ENCODE peak calls at places on chromosomes 11 and 22, in four cellular contexts. One of them, this sample, is unnamed.

GRCh38 chr11:119460130-119460529 is 37.2 kb upstream of the THY1 start:
- DNase-seq in HepG2: no peak
- DNase-seq in K562: no peak
- DNase-seq in WTC11: no peak
- DNase-seq in this sample: no peak

GRCh38 chr11:132595711-132596111 is 936.6 kb downstream of the OPCML start:
- DNase-seq in K562: no peak
- DNase-seq in HepG2: no peak
- DNase-seq in WTC11: no peak
- DNase-seq in this sample: no peak

GRCh38 chr11:65781152-65781961 is 581 bp upstream of the AP5B1 start:
- DNase-seq in WTC11: peak; percentile 73
- DNase-seq in HepG2: peak; percentile 35
- DNase-seq in K562: peak; percentile 78
- DNase-seq in this sample: peak; percentile 81

GRCh38 chr11:73623651-73624050 is 22.7 kb upstream of the PLEKHB1 start:
- DNase-seq in WTC11: no peak
- DNase-seq in K562: no peak
- DNase-seq in HepG2: no peak
- DNase-seq in this sample: no peak

GRCh38 chr22:20435436-20436308 is 2.0 kb downstream of the SCARF2 start:
- DNase-seq in K562: no peak
- DNase-seq in WTC11: no peak
- DNase-seq in HepG2: no peak
- DNase-seq in this sample: no peak

GRCh38 chr11:13382751-13383150 is 80.3 kb downstream of the BTBD10 start:
- DNase-seq in HepG2: no peak
- DNase-seq in K562: no peak
- DNase-seq in WTC11: no peak
- DNase-seq in this sample: no peak

GRCh38 chr11:1234054-1234720 is 11.3 kb downstream of the MUC5B start:
- DNase-seq in WTC11: no peak
- DNase-seq in HepG2: no peak
- DNase-seq in K562: no peak
- DNase-seq in this sample: no peak

GRCh38 chr11:75555079-75555811 is 6.8 kb upstream of the SERPINH1 start:
- DNase-seq in WTC11: no peak
- DNase-seq in K562: no peak
- DNase-seq in HepG2: no peak
- DNase-seq in this sample: no peak

GRCh38 chr11:133202816-133203215 is 329.5 kb downstream of the OPCML start:
- DNase-seq in WTC11: no peak
- DNase-seq in K562: no peak
- DNase-seq in HepG2: no peak
- DNase-seq in this sample: no peak

GRCh38 chr22:42725606-42726355 is 5.1 kb upstream of the A4GALT start:
- DNase-seq in K562: no peak
- DNase-seq in WTC11: no peak
- DNase-seq in HepG2: no peak
- DNase-seq in this sample: no peak

GRCh38 chr22:39773976-39774539 is 119.5 kb downstream of the ENTHD1 start:
- DNase-seq in HepG2: no peak
- DNase-seq in K562: no peak
- DNase-seq in WTC11: no peak
- DNase-seq in this sample: no peak

GRCh38 chr11:46918087-46918751 is at the start of gene LRP4:
- DNase-seq in WTC11: peak; percentile 68
- DNase-seq in K562: peak; percentile 93
- DNase-seq in HepG2: no peak
- DNase-seq in this sample: peak; percentile 60

GRCh38 chr11:2687782-2688191 is 12.0 kb downstream of the KCNQ1OT1 start:
- DNase-seq in WTC11: peak; percentile 31
- DNase-seq in K562: no peak
- DNase-seq in HepG2: no peak
- DNase-seq in this sample: no peak

GRCh38 chr11:9574806-9575530 is 1.5 kb downstream of the WEE1 start:
- DNase-seq in WTC11: peak; percentile 36
- DNase-seq in K562: peak; percentile 51
- DNase-seq in HepG2: peak; percentile 82
- DNase-seq in this sample: peak; percentile 67

GRCh38 chr22:49767355-49768062 is 60.2 kb downstream of the BRD1 start:
- DNase-seq in WTC11: peak; percentile 66
- DNase-seq in K562: peak; percentile 44
- DNase-seq in HepG2: peak; percentile 58
- DNase-seq in this sample: peak; percentile 62

GRCh38 chr11:100512475-100512874 is 174.6 kb upstream of the ARHGAP42 start:
- DNase-seq in HepG2: no peak
- DNase-seq in WTC11: no peak
- DNase-seq in K562: no peak
- DNase-seq in this sample: no peak

GRCh38 chr22:35648066-35649025 is at the start of gene APOL6:
- DNase-seq in HepG2: peak; percentile 76
- DNase-seq in K562: no peak
- DNase-seq in WTC11: no peak
- DNase-seq in this sample: no peak

GRCh38 chr11:63144121-63144520 is at the start of gene SLC22A24:
- DNase-seq in K562: no peak
- DNase-seq in HepG2: no peak
- DNase-seq in WTC11: no peak
- DNase-seq in this sample: no peak

GRCh38 chr11:43575931-43576833 is 104.4 kb upstream of the HSD17B12 start:
- DNase-seq in K562: no peak
- DNase-seq in WTC11: no peak
- DNase-seq in HepG2: no peak
- DNase-seq in this sample: no peak

GRCh38 chr11:67118059-67118766 is 850 bp upstream of the KDM2A start:
- DNase-seq in K562: peak; percentile 20
- DNase-seq in HepG2: no peak
- DNase-seq in WTC11: peak; percentile 64
- DNase-seq in this sample: peak; percentile 32

GRCh38 chr11:22703561-22703960 is 37.1 kb downstream of the GAS2 start:
- DNase-seq in HepG2: peak; percentile 83
- DNase-seq in WTC11: no peak
- DNase-seq in K562: no peak
- DNase-seq in this sample: no peak

GRCh38 chr11:34653851-34654490 is 33.1 kb downstream of the EHF start:
- DNase-seq in HepG2: peak; percentile 92
- DNase-seq in WTC11: no peak
- DNase-seq in K562: no peak
- DNase-seq in this sample: no peak

GRCh38 chr11:8283510-8284272 is 20.0 kb upstream of the LMO1 start:
- DNase-seq in HepG2: no peak
- DNase-seq in WTC11: peak; percentile 54
- DNase-seq in K562: peak; percentile 26
- DNase-seq in this sample: peak; percentile 36

GRCh38 chr11:95074806-95075563 is 8.3 kb downstream of the SRSF8 start:
- DNase-seq in K562: no peak
- DNase-seq in HepG2: no peak
- DNase-seq in WTC11: no peak
- DNase-seq in this sample: no peak

GRCh38 chr11:32891657-32892354 is 805 bp upstream of the QSER1 start:
- DNase-seq in HepG2: no peak
- DNase-seq in WTC11: no peak
- DNase-seq in K562: no peak
- DNase-seq in this sample: no peak

GRCh38 chr11:44605965-44606364 is 40.5 kb downstream of the CD82 start:
- DNase-seq in WTC11: no peak
- DNase-seq in K562: no peak
- DNase-seq in HepG2: no peak
- DNase-seq in this sample: no peak

GRCh38 chr11:44605068-44605708 is 39.7 kb downstream of the CD82 start:
- DNase-seq in HepG2: no peak
- DNase-seq in WTC11: no peak
- DNase-seq in K562: no peak
- DNase-seq in this sample: no peak

GRCh38 chr11:44602810-44603410 is 37.4 kb downstream of the CD82 start:
- DNase-seq in WTC11: no peak
- DNase-seq in HepG2: no peak
- DNase-seq in K562: no peak
- DNase-seq in this sample: no peak

GRCh38 chr11:44606472-44606871 is 41.0 kb downstream of the CD82 start:
- DNase-seq in K562: no peak
- DNase-seq in WTC11: no peak
- DNase-seq in HepG2: no peak
- DNase-seq in this sample: no peak

DNA sequence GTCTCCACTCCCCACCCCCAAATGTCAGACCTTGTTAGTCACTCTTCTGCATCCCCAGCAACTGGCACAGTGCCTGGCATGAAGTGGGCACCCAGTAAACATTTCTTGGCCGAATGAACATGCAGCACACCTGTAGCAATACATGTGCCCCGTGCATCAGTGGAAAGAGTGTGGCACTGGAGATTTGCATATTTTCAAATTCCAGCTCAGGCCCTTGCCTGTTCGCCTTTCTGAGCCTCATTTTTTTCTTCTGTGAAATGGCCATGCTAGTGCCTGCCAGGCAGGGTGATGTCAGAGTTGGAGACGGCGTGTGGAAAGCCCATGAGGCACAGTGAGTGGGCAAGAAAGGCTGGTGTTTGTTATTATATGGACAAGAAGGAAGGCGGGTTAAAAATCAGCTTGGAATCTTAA is 38.7 kb downstream of the CD82 start:
- DNase-seq in WTC11: no peak
- DNase-seq in HepG2: no peak
- DNase-seq in K562: no peak
- DNase-seq in this sample: no peak
- TF ChIP-seq ELF4 in WTC11: no peak
- TF ChIP-seq ELF4 in HepG2: no peak
- TF ChIP-seq ELF4 in K562: no peak
- TF ChIP-seq ELF4 in this sample: no peak

DNA sequence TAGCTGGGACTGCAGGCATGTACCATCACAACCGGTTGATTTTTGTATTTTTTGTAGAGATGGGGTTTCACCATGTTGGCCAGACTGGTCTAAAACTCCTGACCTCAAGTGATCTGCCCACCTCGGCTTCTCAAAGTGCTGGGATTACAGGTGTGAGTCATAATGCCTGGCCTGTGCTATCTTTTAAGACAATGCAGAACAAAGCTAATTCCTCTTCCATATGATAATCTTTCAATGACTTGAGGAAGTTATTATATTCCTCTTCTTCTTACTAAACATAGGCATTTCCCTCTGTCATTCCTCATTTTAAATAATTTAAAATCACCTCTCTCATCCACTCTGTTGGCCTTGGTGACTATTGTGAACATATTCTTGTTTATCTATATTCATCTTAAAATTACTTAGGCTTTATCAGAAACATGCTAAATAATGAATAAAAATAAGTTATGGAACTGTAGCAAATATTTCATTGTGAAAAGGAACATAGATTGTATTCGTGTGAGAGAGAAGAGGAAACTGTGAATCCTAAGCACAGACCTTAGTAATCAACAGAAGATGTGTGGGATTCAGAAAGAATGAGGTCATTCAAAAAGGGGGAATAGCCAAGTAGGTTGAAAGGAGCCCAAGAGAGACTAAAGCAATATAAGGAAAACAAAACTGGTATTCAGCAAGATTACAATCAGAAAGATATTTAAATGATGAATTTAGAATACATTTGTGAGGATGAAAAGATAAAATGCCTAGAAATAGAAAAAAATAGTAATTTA is 269.4 kb downstream of the TTC28 start:
- DNase-seq in HepG2: no peak
- DNase-seq in K562: no peak
- DNase-seq in WTC11: no peak
- DNase-seq in this sample: no peak
- TF ChIP-seq ELF4 in HepG2: no peak
- TF ChIP-seq ELF4 in K562: no peak
- TF ChIP-seq ELF4 in WTC11: no peak
- TF ChIP-seq ELF4 in this sample: no peak

GRCh38 chr22:17063372-17064106 is 21.3 kb upstream of the IL17RA start:
- DNase-seq in HepG2: no peak
- DNase-seq in K562: no peak
- DNase-seq in WTC11: no peak
- DNase-seq in this sample: no peak

GRCh38 chr22:17060126-17060525 is 24.7 kb upstream of the IL17RA start:
- DNase-seq in HepG2: no peak
- DNase-seq in K562: no peak
- DNase-seq in WTC11: no peak
- DNase-seq in this sample: no peak

GRCh38 chr22:17056807-17057206 is 28.0 kb upstream of the IL17RA start:
- DNase-seq in K562: no peak
- DNase-seq in HepG2: no peak
- DNase-seq in WTC11: no peak
- DNase-seq in this sample: no peak

GRCh38 chr22:17056058-17056457 is 28.7 kb upstream of the IL17RA start:
- DNase-seq in K562: no peak
- DNase-seq in WTC11: no peak
- DNase-seq in HepG2: no peak
- DNase-seq in this sample: no peak

DNA sequence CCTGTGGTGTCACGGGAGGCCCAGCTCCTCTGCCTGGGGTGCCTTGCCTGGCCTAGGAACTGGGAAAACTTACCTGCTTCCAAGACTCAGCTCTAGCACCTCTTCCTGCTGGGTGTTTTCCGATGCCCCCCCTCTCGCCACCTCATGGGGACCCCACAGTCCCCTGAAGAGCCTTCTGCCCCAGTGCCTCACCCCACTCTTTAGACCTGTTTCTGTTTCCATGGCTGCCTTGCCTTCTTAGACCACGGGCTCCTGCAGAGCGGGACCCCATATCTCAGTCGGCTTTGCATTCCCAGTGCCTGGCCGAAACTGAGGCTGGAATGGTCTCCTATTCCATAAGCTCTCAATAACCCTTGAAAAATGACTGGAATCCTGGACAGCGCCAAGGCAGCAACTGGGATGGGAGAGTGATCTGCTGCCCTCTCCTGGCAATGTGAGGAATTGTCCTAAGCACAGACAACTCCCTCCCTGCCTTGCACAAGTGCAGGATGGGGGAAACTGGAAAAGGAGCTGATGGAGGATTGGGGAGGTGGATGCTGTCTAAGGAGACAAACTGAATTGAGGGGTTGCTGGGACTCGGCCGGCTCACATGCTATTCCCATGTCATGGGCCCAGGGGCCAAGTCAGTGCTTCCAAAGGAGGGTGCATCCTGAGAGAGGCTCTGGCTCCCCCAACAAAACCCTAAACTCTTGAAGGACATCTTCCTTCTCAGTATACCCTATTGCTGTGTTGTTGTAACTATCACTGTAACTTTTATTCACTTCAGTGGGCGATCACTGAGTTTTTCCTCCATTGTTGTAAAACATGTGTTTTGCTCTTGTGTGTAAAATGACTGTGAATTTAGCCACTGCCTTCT is 26.6 kb upstream of the IL17RA start:
- DNase-seq in WTC11: peak; percentile 73
- DNase-seq in HepG2: peak; percentile 57
- DNase-seq in K562: peak; percentile 81
- DNase-seq in this sample: peak; percentile 87
- TF ChIP-seq ELF4 in WTC11: no peak
- TF ChIP-seq ELF4 in HepG2: no peak
- TF ChIP-seq ELF4 in K562: no peak
- TF ChIP-seq ELF4 in this sample: no peak

GRCh38 chr22:31646186-31647019 is 15.6 kb downstream of the PISD start:
- DNase-seq in K562: no peak
- DNase-seq in WTC11: no peak
- DNase-seq in HepG2: peak; percentile 87
- DNase-seq in this sample: peak; percentile 17
- TF ChIP-seq ELF4 in K562: no peak
- TF ChIP-seq ELF4 in WTC11: no peak
- TF ChIP-seq ELF4 in HepG2: no peak
- TF ChIP-seq ELF4 in this sample: no peak

GRCh38 chr11:19766206-19766605 is 53.6 kb downstream of the NAV2 start:
- DNase-seq in WTC11: no peak
- DNase-seq in HepG2: no peak
- DNase-seq in K562: no peak
- DNase-seq in this sample: no peak
- TF ChIP-seq ELF4 in WTC11: no peak
- TF ChIP-seq ELF4 in HepG2: no peak
- TF ChIP-seq ELF4 in K562: no peak
- TF ChIP-seq ELF4 in this sample: no peak